ENCODE peak calls at places on chromosome 2, in four cellular contexts. One of them, this sample, is unnamed.

GRCh38 chr2:83531211-83531610 is 927.9 kb downstream of the SUCLG1 start:
- DNase-seq in Kasumi-1: no peak
- DNase-seq in iPS-NIHi11: no peak
- DNase-seq in AG20443: no peak
- DNase-seq in this sample: no peak

GRCh38 chr2:53633441-53633840 is 134.2 kb upstream of the CHAC2 start:
- DNase-seq in Kasumi-1: no peak
- DNase-seq in iPS-NIHi11: no peak
- DNase-seq in AG20443: no peak
- DNase-seq in this sample: no peak

GRCh38 chr2:234003972-234004617 is 46.4 kb upstream of the SPP2 start:
- DNase-seq in Kasumi-1: no peak
- DNase-seq in iPS-NIHi11: peak
- DNase-seq in AG20443: peak
- DNase-seq in this sample: peak

GRCh38 chr2:113208995-113209868 is 35.5 kb downstream of the PSD4 start:
- DNase-seq in Kasumi-1: no peak
- DNase-seq in iPS-NIHi11: no peak
- DNase-seq in AG20443: no peak
- DNase-seq in this sample: no peak

GRCh38 chr2:229748950-229749349 is 34.6 kb upstream of the DNER start:
- DNase-seq in Kasumi-1: no peak
- DNase-seq in iPS-NIHi11: peak
- DNase-seq in AG20443: no peak
- DNase-seq in this sample: no peak

GRCh38 chr2:6877402-6878305 is at the start of gene RSAD2:
- DNase-seq in Kasumi-1: peak
- DNase-seq in iPS-NIHi11: no peak
- DNase-seq in AG20443: peak
- DNase-seq in this sample: peak

GRCh38 chr2:217977840-217978535 is 24.8 kb downstream of the TNS1 start:
- DNase-seq in Kasumi-1: no peak
- DNase-seq in iPS-NIHi11: peak
- DNase-seq in AG20443: no peak
- DNase-seq in this sample: no peak

GRCh38 chr2:9178110-9178904 is 28.3 kb upstream of the ASAP2 start:
- DNase-seq in Kasumi-1: no peak
- DNase-seq in iPS-NIHi11: no peak
- DNase-seq in AG20443: no peak
- DNase-seq in this sample: no peak

GRCh38 chr2:8678731-8679566 is 2.9 kb upstream of the ID2 start:
- DNase-seq in Kasumi-1: peak
- DNase-seq in iPS-NIHi11: peak
- DNase-seq in AG20443: peak
- DNase-seq in this sample: peak

GRCh38 chr2:38875227-38875575 is 533 bp downstream of the DHX57 start:
- DNase-seq in Kasumi-1: no peak
- DNase-seq in iPS-NIHi11: no peak
- DNase-seq in AG20443: no peak
- DNase-seq in this sample: no peak

GRCh38 chr2:18339326-18339725 is 221.1 kb downstream of the RDH14 start:
- DNase-seq in Kasumi-1: no peak
- DNase-seq in iPS-NIHi11: no peak
- DNase-seq in AG20443: no peak
- DNase-seq in this sample: no peak

GRCh38 chr2:206642075-206643025 is at the start of gene FAM237A:
- DNase-seq in Kasumi-1: no peak
- DNase-seq in iPS-NIHi11: peak
- DNase-seq in AG20443: peak
- DNase-seq in this sample: peak

GRCh38 chr2:41024806-41025205 is 572.9 kb upstream of the SLC8A1 start:
- DNase-seq in Kasumi-1: no peak
- DNase-seq in iPS-NIHi11: no peak
- DNase-seq in AG20443: no peak
- DNase-seq in this sample: no peak

GRCh38 chr2:42868096-42868495 is 75.7 kb upstream of the HAAO start:
- DNase-seq in Kasumi-1: no peak
- DNase-seq in iPS-NIHi11: no peak
- DNase-seq in AG20443: no peak
- DNase-seq in this sample: no peak